ENCODE peak calls at places on chromosomes 12 and 14, in eight cellular contexts. One of them, this sample, is unnamed.

GRCh38 chr14:66240112-66240511 is 246.1 kb upstream of the CCDC196 start:
- DNase-seq in kidney tubule cell: peak; percentile 40
- DNase-seq in cardiac muscle cell: no peak
- DNase-seq in tibial nerve: no peak
- DNase-seq in stimulated activated CD4-positive, alpha-beta T cell treated with anti-CD3 and anti-CD28 coated beads, Interleukin-4, amount 100 ng/mL, for 24 hours: no peak
- DNase-seq in retina: no peak
- DNase-seq in osteoblast: no peak
- DNase-seq in NCI-H1930: no peak
- DNase-seq in this sample: no peak

GRCh38 chr14:89279649-89280232 is 137.3 kb downstream of the FOXN3 start:
- DNase-seq in kidney tubule cell: peak; percentile 35
- DNase-seq in cardiac muscle cell: no peak
- DNase-seq in tibial nerve: no peak
- DNase-seq in stimulated activated CD4-positive, alpha-beta T cell treated with anti-CD3 and anti-CD28 coated beads, Interleukin-4, amount 100 ng/mL, for 24 hours: no peak
- DNase-seq in retina: no peak
- DNase-seq in osteoblast: no peak
- DNase-seq in NCI-H1930: no peak
- DNase-seq in this sample: no peak

GRCh38 chr12:38711055-38711454 is 194.3 kb downstream of the CPNE8 start:
- DNase-seq in kidney tubule cell: no peak
- DNase-seq in cardiac muscle cell: peak; percentile 29
- DNase-seq in tibial nerve: no peak
- DNase-seq in stimulated activated CD4-positive, alpha-beta T cell treated with anti-CD3 and anti-CD28 coated beads, Interleukin-4, amount 100 ng/mL, for 24 hours: no peak
- DNase-seq in retina: no peak
- DNase-seq in osteoblast: no peak
- DNase-seq in NCI-H1930: no peak
- DNase-seq in this sample: no peak

GRCh38 chr12:6765634-6766581 is at the start of gene PTMS:
- DNase-seq in kidney tubule cell: peak; percentile 88
- DNase-seq in cardiac muscle cell: peak; percentile 97
- DNase-seq in tibial nerve: peak; percentile 69
- DNase-seq in stimulated activated CD4-positive, alpha-beta T cell treated with anti-CD3 and anti-CD28 coated beads, Interleukin-4, amount 100 ng/mL, for 24 hours: no peak
- DNase-seq in retina: peak; percentile 75
- DNase-seq in osteoblast: peak; percentile 98
- DNase-seq in NCI-H1930: peak; percentile 81
- DNase-seq in this sample: peak; percentile 56

GRCh38 chr12:62813031-62813829 is 121.7 kb downstream of the PPM1H start:
- DNase-seq in kidney tubule cell: peak; percentile 68
- DNase-seq in cardiac muscle cell: peak; percentile 87
- DNase-seq in tibial nerve: peak; percentile 59
- DNase-seq in stimulated activated CD4-positive, alpha-beta T cell treated with anti-CD3 and anti-CD28 coated beads, Interleukin-4, amount 100 ng/mL, for 24 hours: peak; percentile 30
- DNase-seq in retina: peak; percentile 65
- DNase-seq in osteoblast: peak; percentile 64
- DNase-seq in NCI-H1930: no peak
- DNase-seq in this sample: peak; percentile 47

GRCh38 chr12:116528498-116528897 is 30.7 kb upstream of the MAP1LC3B2 start:
- DNase-seq in kidney tubule cell: peak; percentile 35
- DNase-seq in cardiac muscle cell: no peak
- DNase-seq in tibial nerve: no peak
- DNase-seq in stimulated activated CD4-positive, alpha-beta T cell treated with anti-CD3 and anti-CD28 coated beads, Interleukin-4, amount 100 ng/mL, for 24 hours: no peak
- DNase-seq in retina: no peak
- DNase-seq in osteoblast: no peak
- DNase-seq in NCI-H1930: no peak
- DNase-seq in this sample: no peak

GRCh38 chr14:96929969-96930368 is 132.8 kb downstream of the VRK1 start:
- DNase-seq in kidney tubule cell: no peak
- DNase-seq in cardiac muscle cell: no peak
- DNase-seq in tibial nerve: no peak
- DNase-seq in stimulated activated CD4-positive, alpha-beta T cell treated with anti-CD3 and anti-CD28 coated beads, Interleukin-4, amount 100 ng/mL, for 24 hours: no peak
- DNase-seq in retina: peak; percentile 39
- DNase-seq in osteoblast: no peak
- DNase-seq in NCI-H1930: no peak
- DNase-seq in this sample: no peak

GRCh38 chr12:49885118-49885517 is 18.6 kb downstream of the FAIM2 start:
- DNase-seq in kidney tubule cell: no peak
- DNase-seq in cardiac muscle cell: no peak
- DNase-seq in tibial nerve: no peak
- DNase-seq in stimulated activated CD4-positive, alpha-beta T cell treated with anti-CD3 and anti-CD28 coated beads, Interleukin-4, amount 100 ng/mL, for 24 hours: no peak
- DNase-seq in retina: no peak
- DNase-seq in osteoblast: peak; percentile 58
- DNase-seq in NCI-H1930: no peak
- DNase-seq in this sample: no peak

GRCh38 chr14:30558675-30559555 is at the start of gene G2E3:
- DNase-seq in kidney tubule cell: peak; percentile 91
- DNase-seq in cardiac muscle cell: peak; percentile 90
- DNase-seq in tibial nerve: peak; percentile 75
- DNase-seq in stimulated activated CD4-positive, alpha-beta T cell treated with anti-CD3 and anti-CD28 coated beads, Interleukin-4, amount 100 ng/mL, for 24 hours: peak; percentile 90
- DNase-seq in retina: peak; percentile 96
- DNase-seq in osteoblast: peak; percentile 93
- DNase-seq in NCI-H1930: peak; percentile 86
- DNase-seq in this sample: peak; percentile 90

GRCh38 chr12:15472036-15472435 is 149.7 kb downstream of the PTPRO start:
- DNase-seq in kidney tubule cell: peak; percentile 11
- DNase-seq in cardiac muscle cell: no peak
- DNase-seq in tibial nerve: no peak
- DNase-seq in stimulated activated CD4-positive, alpha-beta T cell treated with anti-CD3 and anti-CD28 coated beads, Interleukin-4, amount 100 ng/mL, for 24 hours: no peak
- DNase-seq in retina: no peak
- DNase-seq in osteoblast: no peak
- DNase-seq in NCI-H1930: no peak
- DNase-seq in this sample: no peak

GRCh38 chr12:55745361-55746146 is 2.6 kb downstream of the GDF11 start:
- DNase-seq in kidney tubule cell: no peak
- DNase-seq in cardiac muscle cell: peak; percentile 77
- DNase-seq in tibial nerve: no peak
- DNase-seq in stimulated activated CD4-positive, alpha-beta T cell treated with anti-CD3 and anti-CD28 coated beads, Interleukin-4, amount 100 ng/mL, for 24 hours: no peak
- DNase-seq in retina: peak; percentile 80
- DNase-seq in osteoblast: peak; percentile 84
- DNase-seq in NCI-H1930: no peak
- DNase-seq in this sample: no peak

GRCh38 chr14:68884031-68885030 is 91.5 kb upstream of the ZFP36L1 start:
- DNase-seq in kidney tubule cell: peak; percentile 90
- DNase-seq in cardiac muscle cell: peak; percentile 89
- DNase-seq in tibial nerve: no peak
- DNase-seq in stimulated activated CD4-positive, alpha-beta T cell treated with anti-CD3 and anti-CD28 coated beads, Interleukin-4, amount 100 ng/mL, for 24 hours: no peak
- DNase-seq in retina: no peak
- DNase-seq in osteoblast: peak; percentile 99
- DNase-seq in NCI-H1930: no peak
- DNase-seq in this sample: no peak

GRCh38 chr14:31998220-31998559 is 78.9 kb upstream of the ARHGAP5 start:
- DNase-seq in kidney tubule cell: no peak
- DNase-seq in cardiac muscle cell: peak; percentile 16
- DNase-seq in tibial nerve: no peak
- DNase-seq in stimulated activated CD4-positive, alpha-beta T cell treated with anti-CD3 and anti-CD28 coated beads, Interleukin-4, amount 100 ng/mL, for 24 hours: no peak
- DNase-seq in retina: no peak
- DNase-seq in osteoblast: no peak
- DNase-seq in NCI-H1930: no peak
- DNase-seq in this sample: no peak

GRCh38 chr12:98653866-98654493 is 8.9 kb downstream of the APAF1 start:
- DNase-seq in kidney tubule cell: peak; percentile 47
- DNase-seq in cardiac muscle cell: peak; percentile 81
- DNase-seq in tibial nerve: no peak
- DNase-seq in stimulated activated CD4-positive, alpha-beta T cell treated with anti-CD3 and anti-CD28 coated beads, Interleukin-4, amount 100 ng/mL, for 24 hours: no peak
- DNase-seq in retina: peak; percentile 15
- DNase-seq in osteoblast: peak; percentile 90
- DNase-seq in NCI-H1930: no peak
- DNase-seq in this sample: no peak

GRCh38 chr12:42474391-42474790 is 115.2 kb downstream of the PRICKLE1 start:
- DNase-seq in kidney tubule cell: peak; percentile 96
- DNase-seq in cardiac muscle cell: peak; percentile 14
- DNase-seq in tibial nerve: no peak
- DNase-seq in stimulated activated CD4-positive, alpha-beta T cell treated with anti-CD3 and anti-CD28 coated beads, Interleukin-4, amount 100 ng/mL, for 24 hours: no peak
- DNase-seq in retina: no peak
- DNase-seq in osteoblast: no peak
- DNase-seq in NCI-H1930: no peak
- DNase-seq in this sample: no peak

GRCh38 chr12:121776190-121777098 is 17.0 kb downstream of the RHOF start:
- DNase-seq in kidney tubule cell: peak; percentile 73
- DNase-seq in cardiac muscle cell: peak; percentile 73
- DNase-seq in tibial nerve: peak; percentile 87
- DNase-seq in stimulated activated CD4-positive, alpha-beta T cell treated with anti-CD3 and anti-CD28 coated beads, Interleukin-4, amount 100 ng/mL, for 24 hours: peak; percentile 92
- DNase-seq in retina: peak; percentile 69
- DNase-seq in osteoblast: peak; percentile 97
- DNase-seq in NCI-H1930: no peak
- DNase-seq in this sample: peak; percentile 96

GRCh38 chr14:73888971-73889370 is 2.3 kb downstream of the ZNF410 start:
- DNase-seq in kidney tubule cell: no peak
- DNase-seq in cardiac muscle cell: peak; percentile 12
- DNase-seq in tibial nerve: no peak
- DNase-seq in stimulated activated CD4-positive, alpha-beta T cell treated with anti-CD3 and anti-CD28 coated beads, Interleukin-4, amount 100 ng/mL, for 24 hours: no peak
- DNase-seq in retina: no peak
- DNase-seq in osteoblast: no peak
- DNase-seq in NCI-H1930: no peak
- DNase-seq in this sample: no peak

GRCh38 chr14:35531960-35532747 is 1.8 kb upstream of the INSM2 start:
- DNase-seq in kidney tubule cell: no peak
- DNase-seq in cardiac muscle cell: no peak
- DNase-seq in tibial nerve: no peak
- DNase-seq in stimulated activated CD4-positive, alpha-beta T cell treated with anti-CD3 and anti-CD28 coated beads, Interleukin-4, amount 100 ng/mL, for 24 hours: no peak
- DNase-seq in retina: no peak
- DNase-seq in osteoblast: no peak
- DNase-seq in NCI-H1930: no peak
- DNase-seq in this sample: no peak

GRCh38 chr14:31717294-31718085 is 156.3 kb downstream of the NUBPL start:
- DNase-seq in kidney tubule cell: no peak
- DNase-seq in cardiac muscle cell: peak; percentile 19
- DNase-seq in tibial nerve: no peak
- DNase-seq in stimulated activated CD4-positive, alpha-beta T cell treated with anti-CD3 and anti-CD28 coated beads, Interleukin-4, amount 100 ng/mL, for 24 hours: no peak
- DNase-seq in retina: peak; percentile 29
- DNase-seq in osteoblast: no peak
- DNase-seq in NCI-H1930: no peak
- DNase-seq in this sample: no peak

GRCh38 chr12:126112849-126113248 is 1047.6 kb downstream of the AACS start:
- DNase-seq in kidney tubule cell: no peak
- DNase-seq in cardiac muscle cell: no peak
- DNase-seq in tibial nerve: no peak
- DNase-seq in stimulated activated CD4-positive, alpha-beta T cell treated with anti-CD3 and anti-CD28 coated beads, Interleukin-4, amount 100 ng/mL, for 24 hours: no peak
- DNase-seq in retina: no peak
- DNase-seq in osteoblast: no peak
- DNase-seq in NCI-H1930: no peak
- DNase-seq in this sample: no peak